ENCODE peak calls at places on chromosomes 3 and 15, in eight cellular contexts. M is AG09309, Q is Daoy, E is dermis blood vessel endothelial cell, W is endothelial cell, T is GM12865, P is T-helper 17 cell, D is occipital lobe. V is an unnamed sample.

GRCh38 chr3:66565301-66565700 is 64.5 kb upstream of the LRIG1 start:
- DNase-seq in W (no peak), Q (no peak), D (no peak), E (no peak), P (no peak), T (no peak), M (no peak), V (no peak)

GRCh38 chr3:14145236-14145635 is 20.4 kb downstream of the TMEM43 start:
- DNase-seq in M (no peak), D (no peak), P (no peak), T (no peak), Q (peak; percentile 37), W (no peak), E (peak; percentile 59), V (no peak)

GRCh38 chr3:69710153-69710977 is 28.9 kb upstream of the MITF start:
- DNase-seq in D (no peak), P (no peak), T (no peak), M (peak; percentile 76), E (no peak), Q (peak; percentile 65), W (no peak), V (no peak)

GRCh38 chr3:79653242-79653830 is 114.5 kb downstream of the ROBO1 start:
- DNase-seq in Q (no peak), M (no peak), T (no peak), W (no peak), D (no peak), E (no peak), P (no peak), V (no peak)

GRCh38 chr3:186630950-186631624 is 9.1 kb upstream of the FETUB start:
- DNase-seq in W (no peak), Q (no peak), T (no peak), M (no peak), E (no peak), D (no peak), P (no peak), V (no peak)

GRCh38 chr3:103127737-103128136 is 692.9 kb downstream of the ZPLD1 start:
- DNase-seq in E (no peak), P (no peak), T (peak; percentile 59), D (no peak), Q (no peak), M (no peak), W (no peak), V (no peak)

GRCh38 chr3:107578523-107578922 is 55.8 kb downstream of the BBX start:
- DNase-seq in D (no peak), Q (no peak), E (no peak), W (peak; percentile 34), M (no peak), T (no peak), P (no peak), V (no peak)

GRCh38 chr15:63601026-63601726 is 4.0 kb downstream of the FBXL22 start:
- DNase-seq in W (peak; percentile 37), T (peak; percentile 58), Q (peak; percentile 34), E (peak; percentile 48), M (no peak), P (peak; percentile 34), D (no peak), V (peak; percentile 67)

GRCh38 chr3:12773030-12773723 is 14.1 kb upstream of the TMEM40 start:
- DNase-seq in Q (no peak), T (no peak), P (no peak), W (no peak), E (peak; percentile 28), D (no peak), M (no peak), V (no peak)

GRCh38 chr3:33773627-33774026 is 24.8 kb upstream of the PDCD6IP start:
- DNase-seq in E (no peak), T (no peak), P (no peak), W (no peak), Q (no peak), D (no peak), M (no peak), V (no peak)

GRCh38 chr3:24359645-24360462 is 134.8 kb downstream of the THRB start:
- DNase-seq in T (no peak), W (no peak), D (no peak), E (no peak), Q (no peak), M (no peak), P (no peak), V (no peak)